ENCODE peak calls at places on chromosomes 6 and 20, in ten cellular contexts. One of them, this sample, is unnamed.

GRCh38 chr20:32651537-32651936 is 22.2 kb downstream of the C20orf203 start:
- DNase-seq in NCI-H1092: no peak
- DNase-seq in NCI-H1436: no peak
- DNase-seq in germinal center: no peak
- DNase-seq in ELR: no peak
- DNase-seq in endothelial cell: no peak
- DNase-seq in stimulated activated naive CD8-positive, alpha-beta T cell treated with anti-CD3 and anti-CD28 coated beads, Interleukin-15, Interleukin-2, amounts not matched to agents 100 U/mL and 50 U/mL, for 24 hours: no peak
- DNase-seq in activated CD4-positive, alpha-beta T cell treated with anti-CD3 and anti-CD28 coated beads for 48 hours: no peak
- DNase-seq in SK-MEL-5: no peak
- DNase-seq in neuronal stem cell: no peak
- DNase-seq in this sample: no peak

GRCh38 chr6:27392623-27393022 is 4.1 kb downstream of the ZNF391 start:
- DNase-seq in NCI-H1092: no peak
- DNase-seq in NCI-H1436: no peak
- DNase-seq in germinal center: no peak
- DNase-seq in ELR: no peak
- DNase-seq in endothelial cell: no peak
- DNase-seq in stimulated activated naive CD8-positive, alpha-beta T cell treated with anti-CD3 and anti-CD28 coated beads, Interleukin-15, Interleukin-2, amounts not matched to agents 100 U/mL and 50 U/mL, for 24 hours: no peak
- DNase-seq in activated CD4-positive, alpha-beta T cell treated with anti-CD3 and anti-CD28 coated beads for 48 hours: no peak
- DNase-seq in SK-MEL-5: no peak
- DNase-seq in neuronal stem cell: no peak
- DNase-seq in this sample: no peak

GRCh38 chr6:118869350-118869749 is 24.6 kb upstream of the ASF1A start:
- DNase-seq in NCI-H1092: no peak
- DNase-seq in NCI-H1436: no peak
- DNase-seq in germinal center: no peak
- DNase-seq in ELR: peak
- DNase-seq in endothelial cell: no peak
- DNase-seq in stimulated activated naive CD8-positive, alpha-beta T cell treated with anti-CD3 and anti-CD28 coated beads, Interleukin-15, Interleukin-2, amounts not matched to agents 100 U/mL and 50 U/mL, for 24 hours: no peak
- DNase-seq in activated CD4-positive, alpha-beta T cell treated with anti-CD3 and anti-CD28 coated beads for 48 hours: no peak
- DNase-seq in SK-MEL-5: no peak
- DNase-seq in neuronal stem cell: no peak
- DNase-seq in this sample: no peak

GRCh38 chr6:34656378-34657036 is 40.1 kb downstream of the ILRUN start:
- DNase-seq in NCI-H1092: peak
- DNase-seq in NCI-H1436: peak
- DNase-seq in germinal center: peak
- DNase-seq in ELR: peak
- DNase-seq in endothelial cell: no peak
- DNase-seq in stimulated activated naive CD8-positive, alpha-beta T cell treated with anti-CD3 and anti-CD28 coated beads, Interleukin-15, Interleukin-2, amounts not matched to agents 100 U/mL and 50 U/mL, for 24 hours: peak
- DNase-seq in activated CD4-positive, alpha-beta T cell treated with anti-CD3 and anti-CD28 coated beads for 48 hours: peak
- DNase-seq in SK-MEL-5: no peak
- DNase-seq in neuronal stem cell: no peak
- DNase-seq in this sample: peak

GRCh38 chr20:56440346-56441007 is 27.9 kb upstream of the RTF2 start:
- DNase-seq in NCI-H1092: no peak
- DNase-seq in NCI-H1436: no peak
- DNase-seq in germinal center: no peak
- DNase-seq in ELR: peak
- DNase-seq in endothelial cell: no peak
- DNase-seq in stimulated activated naive CD8-positive, alpha-beta T cell treated with anti-CD3 and anti-CD28 coated beads, Interleukin-15, Interleukin-2, amounts not matched to agents 100 U/mL and 50 U/mL, for 24 hours: peak
- DNase-seq in activated CD4-positive, alpha-beta T cell treated with anti-CD3 and anti-CD28 coated beads for 48 hours: peak
- DNase-seq in SK-MEL-5: no peak
- DNase-seq in neuronal stem cell: no peak
- DNase-seq in this sample: no peak

GRCh38 chr6:110534731-110535164 is 58.3 kb upstream of the SLC22A16 start:
- DNase-seq in NCI-H1092: no peak
- DNase-seq in NCI-H1436: no peak
- DNase-seq in germinal center: no peak
- DNase-seq in ELR: peak
- DNase-seq in endothelial cell: no peak
- DNase-seq in stimulated activated naive CD8-positive, alpha-beta T cell treated with anti-CD3 and anti-CD28 coated beads, Interleukin-15, Interleukin-2, amounts not matched to agents 100 U/mL and 50 U/mL, for 24 hours: no peak
- DNase-seq in activated CD4-positive, alpha-beta T cell treated with anti-CD3 and anti-CD28 coated beads for 48 hours: no peak
- DNase-seq in SK-MEL-5: no peak
- DNase-seq in neuronal stem cell: no peak
- DNase-seq in this sample: no peak

GRCh38 chr20:1998193-1998520 is 4.3 kb upstream of the PDYN start:
- DNase-seq in NCI-H1092: no peak
- DNase-seq in NCI-H1436: no peak
- DNase-seq in germinal center: no peak
- DNase-seq in ELR: no peak
- DNase-seq in endothelial cell: no peak
- DNase-seq in stimulated activated naive CD8-positive, alpha-beta T cell treated with anti-CD3 and anti-CD28 coated beads, Interleukin-15, Interleukin-2, amounts not matched to agents 100 U/mL and 50 U/mL, for 24 hours: no peak
- DNase-seq in activated CD4-positive, alpha-beta T cell treated with anti-CD3 and anti-CD28 coated beads for 48 hours: no peak
- DNase-seq in SK-MEL-5: no peak
- DNase-seq in neuronal stem cell: no peak
- DNase-seq in this sample: no peak

GRCh38 chr20:34582911-34583310 is 24.4 kb downstream of the MAP1LC3A start:
- DNase-seq in NCI-H1092: no peak
- DNase-seq in NCI-H1436: no peak
- DNase-seq in germinal center: no peak
- DNase-seq in ELR: peak
- DNase-seq in endothelial cell: no peak
- DNase-seq in stimulated activated naive CD8-positive, alpha-beta T cell treated with anti-CD3 and anti-CD28 coated beads, Interleukin-15, Interleukin-2, amounts not matched to agents 100 U/mL and 50 U/mL, for 24 hours: no peak
- DNase-seq in activated CD4-positive, alpha-beta T cell treated with anti-CD3 and anti-CD28 coated beads for 48 hours: no peak
- DNase-seq in SK-MEL-5: no peak
- DNase-seq in neuronal stem cell: no peak
- DNase-seq in this sample: no peak

GRCh38 chr6:128357391-128358110 is 162.8 kb downstream of the PTPRK start:
- DNase-seq in NCI-H1092: no peak
- DNase-seq in NCI-H1436: no peak
- DNase-seq in germinal center: no peak
- DNase-seq in ELR: no peak
- DNase-seq in endothelial cell: no peak
- DNase-seq in stimulated activated naive CD8-positive, alpha-beta T cell treated with anti-CD3 and anti-CD28 coated beads, Interleukin-15, Interleukin-2, amounts not matched to agents 100 U/mL and 50 U/mL, for 24 hours: no peak
- DNase-seq in activated CD4-positive, alpha-beta T cell treated with anti-CD3 and anti-CD28 coated beads for 48 hours: no peak
- DNase-seq in SK-MEL-5: no peak
- DNase-seq in neuronal stem cell: no peak
- DNase-seq in this sample: no peak

GRCh38 chr6:139030211-139030530 is 1.6 kb downstream of the ABRACL start:
- DNase-seq in NCI-H1092: no peak
- DNase-seq in NCI-H1436: no peak
- DNase-seq in germinal center: peak
- DNase-seq in ELR: no peak
- DNase-seq in endothelial cell: no peak
- DNase-seq in stimulated activated naive CD8-positive, alpha-beta T cell treated with anti-CD3 and anti-CD28 coated beads, Interleukin-15, Interleukin-2, amounts not matched to agents 100 U/mL and 50 U/mL, for 24 hours: no peak
- DNase-seq in activated CD4-positive, alpha-beta T cell treated with anti-CD3 and anti-CD28 coated beads for 48 hours: no peak
- DNase-seq in SK-MEL-5: no peak
- DNase-seq in neuronal stem cell: no peak
- DNase-seq in this sample: no peak

GRCh38 chr20:22951966-22952365 is 83.1 kb upstream of the SSTR4 start:
- DNase-seq in NCI-H1092: no peak
- DNase-seq in NCI-H1436: no peak
- DNase-seq in germinal center: no peak
- DNase-seq in ELR: no peak
- DNase-seq in endothelial cell: no peak
- DNase-seq in stimulated activated naive CD8-positive, alpha-beta T cell treated with anti-CD3 and anti-CD28 coated beads, Interleukin-15, Interleukin-2, amounts not matched to agents 100 U/mL and 50 U/mL, for 24 hours: no peak
- DNase-seq in activated CD4-positive, alpha-beta T cell treated with anti-CD3 and anti-CD28 coated beads for 48 hours: no peak
- DNase-seq in SK-MEL-5: no peak
- DNase-seq in neuronal stem cell: no peak
- DNase-seq in this sample: no peak

GRCh38 chr6:157157228-157157627 is 166.1 kb downstream of the TMEM242 start:
- DNase-seq in NCI-H1092: no peak
- DNase-seq in NCI-H1436: no peak
- DNase-seq in germinal center: no peak
- DNase-seq in ELR: no peak
- DNase-seq in endothelial cell: no peak
- DNase-seq in stimulated activated naive CD8-positive, alpha-beta T cell treated with anti-CD3 and anti-CD28 coated beads, Interleukin-15, Interleukin-2, amounts not matched to agents 100 U/mL and 50 U/mL, for 24 hours: no peak
- DNase-seq in activated CD4-positive, alpha-beta T cell treated with anti-CD3 and anti-CD28 coated beads for 48 hours: no peak
- DNase-seq in SK-MEL-5: no peak
- DNase-seq in neuronal stem cell: no peak
- DNase-seq in this sample: no peak

GRCh38 chr6:134817448-134817847 is 132.5 kb downstream of the ALDH8A1 start:
- DNase-seq in NCI-H1092: no peak
- DNase-seq in NCI-H1436: no peak
- DNase-seq in germinal center: no peak
- DNase-seq in ELR: no peak
- DNase-seq in endothelial cell: no peak
- DNase-seq in stimulated activated naive CD8-positive, alpha-beta T cell treated with anti-CD3 and anti-CD28 coated beads, Interleukin-15, Interleukin-2, amounts not matched to agents 100 U/mL and 50 U/mL, for 24 hours: no peak
- DNase-seq in activated CD4-positive, alpha-beta T cell treated with anti-CD3 and anti-CD28 coated beads for 48 hours: no peak
- DNase-seq in SK-MEL-5: no peak
- DNase-seq in neuronal stem cell: no peak
- DNase-seq in this sample: no peak